ENCODE peak calls at places on chromosomes 13 and 19, in nine cellular contexts. V is neural progenitor cell, R is GM23248, Y is MM.1S, L is HCT116, F is hepatocyte, B is SK-N-SH, I is OCI-LY7, D is GM23338. U is an unnamed sample.

GRCh38 chr19:45528149-45528743 is 21.0 kb downstream of the VASP start:
- DNase-seq in V (peak), R (peak), Y (no peak), L (no peak), F (peak), B (no peak), I (no peak), D (peak), U (peak)

GRCh38 chr13:98142427-98143156 is at the start of gene FARP1:
- DNase-seq in V (peak), R (peak), Y (peak), L (peak), F (peak), B (peak), I (no peak), D (peak), U (peak)

GRCh38 chr19:38900816-38901215 is 1.0 kb downstream of the NFKBIB start:
- DNase-seq in V (no peak), R (peak), Y (no peak), L (no peak), F (no peak), B (no peak), I (no peak), D (no peak), U (no peak)

GRCh38 chr13:110431851-110432294 is 124.8 kb downstream of the COL4A2 start:
- DNase-seq in V (no peak), R (no peak), Y (no peak), L (no peak), F (no peak), B (peak), I (no peak), D (no peak), U (no peak)

GRCh38 chr13:98960331-98961203 is 17.3 kb downstream of the DOCK9 start:
- DNase-seq in V (no peak), R (no peak), Y (no peak), L (no peak), F (no peak), B (no peak), I (no peak), D (no peak), U (no peak)

GRCh38 chr13:32897296-32897695 is 118.9 kb upstream of the KL start:
- DNase-seq in V (no peak), R (no peak), Y (no peak), L (no peak), F (no peak), B (no peak), I (no peak), D (no peak), U (no peak)

GRCh38 chr13:31166591-31166990 is 4.9 kb upstream of the HSPH1 start:
- DNase-seq in V (no peak), R (no peak), Y (no peak), L (no peak), F (no peak), B (no peak), I (no peak), D (no peak), U (peak)

GRCh38 chr19:29687244-29687896 is 22.1 kb downstream of the PLEKHF1 start:
- DNase-seq in V (no peak), R (peak), Y (no peak), L (no peak), F (no peak), B (no peak), I (no peak), D (no peak), U (peak)

GRCh38 chr19:8147579-8147978 is 1.8 kb downstream of the FBN3 start:
- DNase-seq in V (no peak), R (no peak), Y (no peak), L (no peak), F (no peak), B (no peak), I (no peak), D (no peak), U (no peak)

GRCh38 chr19:48698046-48698445 is 2.3 kb downstream of the FUT2 start:
- DNase-seq in V (no peak), R (peak), Y (no peak), L (no peak), F (no peak), B (no peak), I (no peak), D (no peak), U (peak)

GRCh38 chr13:76729690-76730089 is 156.5 kb downstream of the KCTD12 start:
- DNase-seq in V (no peak), R (no peak), Y (peak), L (no peak), F (no peak), B (no peak), I (no peak), D (no peak), U (no peak)

GRCh38 chr13:40064723-40065122 is 409.3 kb downstream of the COG6 start:
- DNase-seq in V (no peak), R (peak), Y (no peak), L (no peak), F (peak), B (no peak), I (no peak), D (no peak), U (peak)

GRCh38 chr19:4368128-4368820 is 24.9 kb downstream of the MPND start:
- DNase-seq in V (no peak), R (no peak), Y (no peak), L (no peak), F (no peak), B (no peak), I (no peak), D (no peak), U (no peak)

GRCh38 chr13:48571121-48571901 is 38.4 kb upstream of the RCBTB2 start:
- DNase-seq in V (no peak), R (peak), Y (no peak), L (no peak), F (peak), B (no peak), I (peak), D (no peak), U (no peak)

GRCh38 chr13:50320297-50320862 is 305.1 kb downstream of the KCNRG start:
- DNase-seq in V (no peak), R (peak), Y (no peak), L (peak), F (peak), B (no peak), I (no peak), D (no peak), U (peak)

GRCh38 chr13:36054041-36054440 is 77.1 kb downstream of the DCLK1 start:
- DNase-seq in V (no peak), R (no peak), Y (no peak), L (no peak), F (no peak), B (no peak), I (no peak), D (no peak), U (no peak)

GRCh38 chr19:6997679-6998445 is 23.4 kb downstream of the MBD3L2B start:
- DNase-seq in V (no peak), R (peak), Y (no peak), L (no peak), F (no peak), B (no peak), I (no peak), D (no peak), U (peak)

GRCh38 chr13:60509601-60510386 is 112.8 kb downstream of the TDRD3 start:
- DNase-seq in V (no peak), R (peak), Y (no peak), L (no peak), F (no peak), B (no peak), I (no peak), D (no peak), U (peak)

GRCh38 chr19:43470288-43470687 is 4.9 kb upstream of the LYPD3 start:
- DNase-seq in V (no peak), R (peak), Y (no peak), L (no peak), F (no peak), B (peak), I (no peak), D (peak), U (peak)

GRCh38 chr19:3094638-3095374 is 644 bp downstream of the GNA11 start:
- DNase-seq in V (peak), R (peak), Y (no peak), L (no peak), F (peak), B (no peak), I (peak), D (no peak), U (no peak)

GRCh38 chr13:25686831-25687495 is 315.2 kb downstream of the ATP8A2 start:
- DNase-seq in V (no peak), R (no peak), Y (no peak), L (no peak), F (no peak), B (no peak), I (no peak), D (no peak), U (no peak)

GRCh38 chr13:20332361-20333096 is 100.4 kb upstream of the GJB6 start:
- DNase-seq in V (no peak), R (peak), Y (no peak), L (no peak), F (no peak), B (no peak), I (no peak), D (no peak), U (no peak)

DNA sequence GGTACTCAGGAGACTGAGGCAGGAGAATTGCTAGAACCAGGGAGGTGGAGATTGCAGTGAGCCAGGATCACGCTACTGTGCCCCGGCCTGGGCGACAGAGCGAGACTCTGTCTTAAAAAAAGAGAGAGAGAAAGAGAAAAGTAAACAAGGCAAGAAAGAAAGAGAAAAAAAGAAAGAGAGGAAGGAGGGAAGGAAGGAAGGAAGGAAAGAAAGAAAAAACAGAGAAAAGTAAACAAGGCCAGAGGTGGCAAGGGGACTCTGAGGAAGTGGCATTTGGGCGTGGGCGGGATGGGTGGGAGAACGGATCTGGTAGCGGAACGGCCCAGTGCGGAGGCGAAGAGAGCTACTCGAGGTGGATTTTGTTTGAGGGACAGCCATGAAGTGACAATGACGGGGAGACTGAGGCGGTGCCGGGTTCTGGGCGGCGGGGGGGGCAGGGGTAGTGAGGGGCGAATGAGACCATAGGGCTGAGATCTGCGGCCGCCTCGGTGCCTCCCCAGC is 7.4 kb upstream of the ARRDC2 start:
- DNase-seq in V (peak), R (no peak), Y (no peak), L (no peak), F (no peak), B (no peak), I (no peak), D (no peak), U (no peak)
- TF ChIP-seq EZH2phosphoT487 in V (no peak), R (no peak), Y (no peak), L (no peak), F (no peak), B (no peak), I (no peak), D (no peak), U (no peak)

GRCh38 chr19:14540741-14541525 is 11.5 kb downstream of the TECR start:
- DNase-seq in V (no peak), R (no peak), Y (no peak), L (no peak), F (no peak), B (no peak), I (no peak), D (no peak), U (no peak)

GRCh38 chr19:14542721-14543328 is 13.4 kb downstream of the TECR start:
- DNase-seq in V (no peak), R (peak), Y (no peak), L (no peak), F (peak), B (peak), I (no peak), D (no peak), U (no peak)

GRCh38 chr19:14533450-14533849 is 4.1 kb downstream of the TECR start:
- DNase-seq in V (no peak), R (no peak), Y (no peak), L (no peak), F (no peak), B (peak), I (no peak), D (no peak), U (no peak)

GRCh38 chr19:14536926-14537692 is 7.7 kb downstream of the TECR start:
- DNase-seq in V (peak), R (peak), Y (no peak), L (peak), F (peak), B (peak), I (peak), D (peak), U (peak)
- H3K27ac ChIP-seq in V (no peak), R (no peak), Y (no peak), L (peak), F (peak), B (no peak), I (no peak), D (peak), U (peak)

DNA sequence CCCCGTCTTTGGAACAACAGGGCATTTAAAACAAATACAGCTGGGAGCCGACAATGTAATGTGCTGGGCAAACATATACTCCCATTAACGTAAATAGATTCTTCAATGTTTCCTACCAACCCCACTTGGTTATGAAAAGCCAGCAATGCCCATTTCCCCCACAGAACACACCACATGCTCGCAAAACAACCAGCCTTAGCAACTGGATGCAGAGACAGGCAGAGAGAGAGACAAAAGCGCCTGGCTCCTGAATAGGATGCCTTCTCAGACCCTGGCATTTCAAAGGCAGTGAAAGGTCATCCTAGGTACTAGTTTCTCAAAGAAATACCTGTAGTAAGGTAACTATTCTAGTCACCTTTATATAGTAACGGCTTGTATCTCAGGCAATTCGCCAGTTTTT is 462.9 kb downstream of the ITGBL1 start:
- DNase-seq in V (peak), R (no peak), Y (no peak), L (no peak), F (no peak), B (peak), I (no peak), D (peak), U (no peak)
- H3K4me2 ChIP-seq in V (peak), R (no peak), Y (no peak), L (no peak), F (no peak), B (no peak), I (no peak), D (peak), U (no peak)

GRCh38 chr19:15782211-15782610 is 5.2 kb upstream of the OR10H5 start:
- DNase-seq in V (no peak), R (no peak), Y (no peak), L (no peak), F (no peak), B (no peak), I (no peak), D (no peak), U (no peak)
- TF ChIP-seq EZH2phosphoT487 in V (no peak), R (no peak), Y (no peak), L (no peak), F (no peak), B (no peak), I (no peak), D (no peak), U (no peak)

GRCh38 chr19:51798127-51798526 is 3.2 kb downstream of the FPR3 start:
- DNase-seq in V (no peak), R (no peak), Y (no peak), L (no peak), F (no peak), B (no peak), I (no peak), D (no peak), U (no peak)
- H3K27ac ChIP-seq in V (no peak), R (no peak), Y (no peak), L (no peak), F (no peak), B (no peak), I (no peak), D (no peak), U (no peak)

U was measured in PC-3.